ENCODE peak calls at places on chromosomes 4 and X, in six cellular contexts. Z is CD8-positive, alpha-beta T cell; A is upper lobe of left lung; B is tibial artery; R is BJ; T is WTC11. O is an unnamed sample.

GRCh38 chrX:38860106-38861013 is 59.1 kb downstream of the MID1IP1 start:
- DNase-seq in T (no peak), Z (no peak), A (no peak), R (no peak), B (no peak), O (no peak)

GRCh38 chrX:11188664-11189063 is 77.5 kb downstream of the HCCS start:
- DNase-seq in Z (no peak), A (no peak), B (no peak), T (no peak), R (peak), O (no peak)

GRCh38 chr4:187218705-187219245 is 495.1 kb upstream of the FAT1 start:
- DNase-seq in R (no peak), A (no peak), T (no peak), B (no peak), Z (no peak), O (no peak)

GRCh38 chr4:13367691-13368090 is 116.4 kb downstream of the RAB28 start:
- DNase-seq in R (no peak), T (no peak), B (no peak), Z (no peak), A (no peak), O (no peak)

GRCh38 chrX:72121381-72121780 is 10.3 kb downstream of the RTL5 start:
- DNase-seq in B (peak), A (no peak), Z (peak), R (peak), T (no peak), O (no peak)

GRCh38 chr4:129218897-129219296 is 122.9 kb downstream of the C4orf33 start:
- DNase-seq in B (no peak), A (no peak), Z (no peak), R (no peak), T (no peak), O (no peak)

GRCh38 chrX:130680164-130681035 is 222.6 kb downstream of the ENOX2 start:
- DNase-seq in R (no peak), B (no peak), Z (no peak), T (no peak), A (no peak), O (no peak)

GRCh38 chr4:147550626-147551250 is 66.5 kb upstream of the TMEM184C start:
- DNase-seq in T (no peak), R (peak), A (no peak), Z (no peak), B (peak), O (no peak)

GRCh38 chr4:180953572-180953971 is 1289.6 kb upstream of the TENM3 start:
- DNase-seq in T (peak), R (no peak), B (no peak), A (no peak), Z (no peak), O (no peak)
- TF ChIP-seq CTCF in T (no peak), R (peak), B (no peak), A (no peak), Z (no peak), O (no peak)

DNA sequence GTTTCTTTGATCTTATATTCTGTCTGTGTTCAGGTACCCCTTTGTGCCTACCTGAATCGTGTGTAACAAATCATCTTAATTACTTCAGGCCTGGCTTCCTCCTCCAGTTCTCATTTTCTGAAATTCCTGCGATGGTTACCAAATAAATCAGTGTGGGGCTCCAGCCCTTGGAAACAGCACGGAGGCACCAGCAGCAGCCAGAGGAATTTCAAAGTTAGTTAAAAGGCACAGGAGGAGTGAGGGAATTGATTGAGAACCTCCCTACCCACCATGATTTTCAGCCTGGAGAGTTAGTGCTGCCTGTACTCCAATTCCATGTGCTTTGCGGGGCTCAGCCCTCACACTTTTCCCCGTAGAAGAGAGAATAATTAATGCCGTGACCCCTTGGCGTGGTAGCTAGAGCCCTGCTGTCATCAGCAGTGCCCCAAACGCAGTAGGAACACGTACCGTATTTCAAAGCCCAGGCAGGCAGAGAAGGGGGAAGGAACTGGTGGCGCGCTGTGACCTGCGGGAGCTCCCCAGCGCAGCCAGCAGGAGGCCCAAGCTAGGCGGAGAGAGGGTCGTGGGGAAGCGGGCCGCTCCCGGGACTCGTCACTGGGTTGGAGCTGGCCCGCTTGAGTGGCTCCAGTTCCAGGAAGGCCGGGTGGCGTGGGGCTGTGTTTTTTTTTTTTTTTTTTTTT is 84.0 kb upstream of the IGFBP7 start:
- DNase-seq in B (no peak), A (peak), T (peak), Z (no peak), R (no peak), O (no peak)
- TF ChIP-seq CTCF in B (no peak), A (no peak), T (no peak), Z (no peak), R (peak), O (peak)

DNA sequence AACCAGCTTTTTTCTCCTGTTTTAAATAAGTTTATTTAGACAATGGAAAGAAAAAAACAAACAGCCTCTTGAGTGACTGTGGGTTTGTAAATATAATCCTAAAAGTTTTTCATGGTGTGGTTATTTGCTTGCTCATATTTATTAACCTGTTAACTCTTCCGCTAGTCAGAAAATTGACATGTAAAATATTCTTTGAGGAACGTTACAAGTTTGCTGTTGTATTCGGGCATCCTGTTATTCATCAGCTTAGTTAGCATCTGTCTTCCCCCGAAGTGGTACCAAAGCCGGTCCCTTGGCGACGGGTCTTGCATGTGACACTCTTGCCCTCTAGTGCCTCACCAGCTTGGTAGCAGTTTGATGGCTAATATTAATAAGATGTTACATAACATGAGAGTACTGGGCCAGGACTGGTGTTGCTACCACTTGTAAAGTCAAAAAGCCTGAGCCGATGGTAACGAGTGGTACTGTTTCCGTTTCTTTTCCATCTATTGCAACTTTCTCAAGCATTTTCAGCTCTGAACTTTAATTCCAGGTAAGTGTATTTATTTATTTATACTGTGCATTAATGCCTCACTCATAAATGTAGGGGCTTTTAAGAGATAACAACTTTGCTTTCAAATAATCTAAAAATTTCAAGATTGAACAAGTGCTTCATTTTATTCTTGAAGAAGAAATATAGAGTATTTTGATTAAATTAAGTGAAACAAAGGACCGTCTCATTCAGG is at the start of gene NDST3:
- DNase-seq in T (peak), A (no peak), B (peak), R (no peak), Z (no peak), O (no peak)
- TF ChIP-seq CTCF in T (peak), A (peak), B (no peak), R (peak), Z (no peak), O (peak)

DNA sequence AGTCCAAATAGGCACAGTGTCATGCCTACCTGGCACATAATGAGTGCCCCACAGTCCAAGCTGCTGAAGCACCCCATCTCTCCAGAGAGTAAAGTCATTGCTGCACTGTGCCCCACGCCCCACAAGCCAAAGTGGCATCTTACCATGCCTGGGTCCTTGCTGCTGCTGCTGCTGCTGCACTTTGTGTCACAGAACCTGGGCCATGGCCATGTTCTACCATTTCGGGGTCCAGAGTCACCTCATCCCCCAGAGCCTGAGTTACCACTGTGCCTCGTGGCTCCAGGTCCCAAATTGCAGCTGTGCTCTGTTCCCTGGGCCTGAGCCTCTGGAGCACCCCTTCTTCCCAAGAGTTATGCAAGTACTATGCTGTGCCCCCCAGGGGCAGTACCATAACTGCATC is 40.5 kb downstream of the SLC10A7 start:
- DNase-seq in A (no peak), B (no peak), T (no peak), R (no peak), Z (no peak), O (no peak)
- TF ChIP-seq CTCF in A (no peak), B (no peak), T (no peak), R (no peak), Z (no peak), O (no peak)

GRCh38 chrX:18981124-18981807 is 2.6 kb downstream of the PHKA2 start:
- DNase-seq in T (no peak), Z (no peak), B (no peak), A (no peak), R (no peak), O (no peak)
- TF ChIP-seq CTCF in T (no peak), Z (no peak), B (no peak), A (no peak), R (no peak), O (no peak)

GRCh38 chr4:133465022-133465421 is 315.9 kb downstream of the PCDH10 start:
- DNase-seq in T (no peak), A (no peak), Z (no peak), B (no peak), R (no peak), O (no peak)
- TF ChIP-seq CTCF in T (no peak), A (no peak), Z (no peak), B (no peak), R (peak), O (no peak)

GRCh38 chrX:13764765-13765164 is 30.2 kb downstream of the OFD1 start:
- DNase-seq in R (no peak), A (no peak), T (peak), Z (no peak), B (no peak), O (no peak)
- TF ChIP-seq CTCF in R (no peak), A (peak), T (no peak), Z (no peak), B (no peak), O (peak)

GRCh38 chr4:87266986-87267385 is 46.6 kb upstream of the KLHL8 start:
- DNase-seq in R (no peak), Z (no peak), T (no peak), B (no peak), A (no peak), O (no peak)

GRCh38 chr4:87274327-87274726 is 48.4 kb downstream of the HSD17B13 start:
- DNase-seq in A (no peak), T (no peak), R (no peak), Z (no peak), B (no peak), O (no peak)

GRCh38 chr4:87270825-87271224 is 50.4 kb upstream of the KLHL8 start:
- DNase-seq in B (no peak), R (no peak), T (peak), A (no peak), Z (no peak), O (no peak)

GRCh38 chr4:87268401-87268800 is 48.0 kb upstream of the KLHL8 start:
- DNase-seq in T (no peak), Z (no peak), R (no peak), A (no peak), B (no peak), O (no peak)

DNA sequence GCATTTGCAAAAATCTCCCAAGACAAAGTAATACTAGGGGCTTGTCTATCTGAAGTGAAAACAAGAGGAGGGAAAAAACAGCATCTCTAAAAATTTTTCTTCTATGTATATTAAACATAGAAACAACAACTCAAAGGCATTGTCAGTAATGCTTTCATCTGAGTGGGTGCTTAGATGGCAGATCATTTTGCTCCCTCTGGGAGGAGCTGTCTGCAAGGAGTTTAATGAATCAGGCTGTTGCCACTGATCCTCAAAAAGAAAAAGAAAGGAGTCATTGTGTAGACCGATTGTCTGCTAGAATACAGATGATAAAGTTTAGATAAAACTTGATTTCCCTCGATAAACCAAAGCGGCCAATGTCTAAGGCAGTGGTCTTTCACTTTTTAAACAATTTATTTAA is 49.7 kb upstream of the KLHL8 start:
- DNase-seq in B (no peak), Z (no peak), A (no peak), T (peak), R (no peak), O (no peak)
- TF ChIP-seq CTCF in B (peak), Z (no peak), A (no peak), T (no peak), R (peak), O (peak)

GRCh38 chr4:28075557-28075956 is 1214.9 kb downstream of the STIM2 start:
- DNase-seq in R (no peak), T (no peak), A (no peak), B (no peak), Z (no peak), O (no peak)

GRCh38 chr4:28073860-28074555 is 1213.4 kb downstream of the STIM2 start:
- DNase-seq in A (no peak), T (peak), B (no peak), Z (no peak), R (no peak), O (no peak)
- TF ChIP-seq CTCF in A (no peak), T (peak), B (no peak), Z (no peak), R (no peak), O (peak)

O was measured in type B pancreatic cell.